ENCODE peak calls at places on chromosomes 1 and 21, in seven cellular contexts. C is epithelial cell of esophagus; Z is activated naive CD8-positive, alpha-beta T cell treated with anti-CD3 and anti-CD28 coated beads for 36 hours; L is GM12878; S is KG1; G is fibroblast of pulmonary artery; J is WTC11. M is an unnamed sample.

GRCh38 chr21:14900058-14900457 is 164.7 kb downstream of the NRIP1 start:
- DNase-seq in S (no peak), G (peak; percentile 24), Z (no peak), C (peak; percentile 57), L (no peak), J (no peak), M (peak; percentile 59)

GRCh38 chr1:8370928-8371327 is 53.0 kb downstream of the SLC45A1 start:
- DNase-seq in S (no peak), G (peak; percentile 32), C (no peak), J (no peak), Z (no peak), L (no peak), M (no peak)

GRCh38 chr1:26993237-26994019 is at the start of gene TRNP1:
- DNase-seq in G (peak; percentile 78), L (no peak), Z (peak; percentile 65), C (peak; percentile 82), J (peak; percentile 86), S (peak; percentile 16), M (peak; percentile 52)

GRCh38 chr1:212498243-212498642 is 65.5 kb downstream of the NENF start:
- DNase-seq in J (no peak), S (no peak), G (peak; percentile 86), Z (no peak), L (no peak), C (peak; percentile 96), M (peak; percentile 91)

GRCh38 chr1:115330480-115331013 is 7.5 kb downstream of the NGF start:
- DNase-seq in S (no peak), Z (no peak), J (no peak), C (peak; percentile 47), L (no peak), G (peak; percentile 69), M (peak; percentile 86)

GRCh38 chr1:219882755-219883154 is 45.6 kb downstream of the SLC30A10 start:
- DNase-seq in G (no peak), Z (no peak), L (no peak), C (no peak), J (no peak), S (no peak), M (no peak)

GRCh38 chr21:44710756-44711326 is 531 bp downstream of the TSPEAR start:
- DNase-seq in Z (no peak), G (no peak), L (no peak), J (peak; percentile 59), C (peak; percentile 62), S (no peak), M (no peak)

GRCh38 chr1:169121146-169121923 is 14.8 kb downstream of the ATP1B1 start:
- DNase-seq in S (no peak), Z (no peak), G (no peak), J (no peak), C (peak; percentile 30), L (no peak), M (no peak)

GRCh38 chr1:175373786-175374623 is 181.4 kb upstream of the KIAA0040 start:
- DNase-seq in G (peak; percentile 5), C (no peak), Z (peak; percentile 5), L (no peak), J (peak; percentile 75), S (no peak), M (peak; percentile 1)

GRCh38 chr1:6243993-6244392 is at the start of gene HES3:
- DNase-seq in C (no peak), S (no peak), L (no peak), Z (no peak), G (no peak), J (no peak), M (no peak)

GRCh38 chr1:87556326-87556725 is 227.6 kb downstream of the LMO4 start:
- DNase-seq in G (no peak), J (no peak), C (no peak), Z (no peak), L (no peak), S (no peak), M (no peak)

GRCh38 chr1:151680812-151681211 is 35.8 kb downstream of the CELF3 start:
- DNase-seq in J (no peak), S (no peak), C (peak; percentile 86), Z (no peak), G (peak; percentile 89), L (no peak), M (peak; percentile 78)

GRCh38 chr21:22575165-22575584 is 1577.0 kb downstream of the NCAM2 start:
- DNase-seq in C (no peak), L (no peak), S (peak; percentile 44), Z (no peak), G (peak; percentile 0), J (peak; percentile 25), M (no peak)

GRCh38 chr1:44015206-44015605 is 16.1 kb downstream of the SLC6A9 start:
- DNase-seq in L (no peak), J (no peak), S (no peak), Z (no peak), C (no peak), G (no peak), M (no peak)

GRCh38 chr1:209675567-209676154 is 449 bp downstream of the G0S2 start:
- DNase-seq in J (peak; percentile 41), S (no peak), Z (no peak), G (no peak), C (peak; percentile 25), L (no peak), M (no peak)

GRCh38 chr21:15638856-15639549 is 90.8 kb upstream of the USP25 start:
- DNase-seq in J (no peak), Z (no peak), S (no peak), L (no peak), C (peak; percentile 89), G (peak; percentile 56), M (no peak)

GRCh38 chr1:235513495-235514366 is 9.5 kb upstream of the B3GALNT2 start:
- DNase-seq in C (peak; percentile 69), G (peak; percentile 88), Z (peak; percentile 12), L (no peak), S (peak; percentile 48), J (no peak), M (peak; percentile 75)

GRCh38 chr1:206956313-206956597 is 10.0 kb upstream of the PIGR start:
- DNase-seq in L (no peak), S (no peak), Z (no peak), G (no peak), J (no peak), C (no peak), M (no peak)

GRCh38 chr1:86998280-86998679 is 83.8 kb downstream of the HS2ST1 start:
- DNase-seq in J (no peak), C (no peak), L (no peak), G (no peak), Z (no peak), S (no peak), M (no peak)

GRCh38 chr1:58966103-58966916 is 182.5 kb upstream of the JUN start:
- DNase-seq in G (no peak), S (no peak), C (no peak), J (no peak), L (no peak), Z (no peak), M (no peak)

GRCh38 chr1:6358144-6358624 is 35.4 kb downstream of the ACOT7 start:
- DNase-seq in L (no peak), S (no peak), G (peak; percentile 41), C (peak; percentile 75), Z (no peak), J (no peak), M (no peak)

M was measured in brain microvascular endothelial cell.